ENCODE peak calls at places on chromosomes 3 and 15, in nine cellular contexts. L, E, W, M, Q, F, P, R and H are unnamed samples.
A peak's percentile ranks its signal among the peaks of the same experiment; 100 is the strongest.

GRCh38 chr3:194262345-194263305 is 88.5 kb downstream of the CPN2 start:
- DNase-seq in L (no peak), E (peak; percentile 4), W (no peak), M (no peak), Q (no peak), F (no peak), P (no peak), R (peak; percentile 4), H (no peak)

GRCh38 chr3:13581485-13582365 is 32.8 kb downstream of the FBLN2 start:
- DNase-seq in L (peak; percentile 56), E (peak; percentile 53), W (no peak), M (no peak), Q (no peak), F (no peak), P (peak; percentile 18), R (peak; percentile 61), H (peak; percentile 66)

GRCh38 chr15:78996876-78997275 is 52.0 kb upstream of the CTSH start:
- DNase-seq in L (no peak), E (no peak), W (no peak), M (peak; percentile 42), Q (no peak), F (no peak), P (no peak), R (no peak), H (no peak)

GRCh38 chr3:160577093-160577492 is 11.7 kb upstream of the KPNA4 start:
- DNase-seq in L (no peak), E (no peak), W (no peak), M (no peak), Q (no peak), F (no peak), P (no peak), R (no peak), H (no peak)

GRCh38 chr3:13815088-13815683 is 64.7 kb downstream of the WNT7A start:
- DNase-seq in L (no peak), E (no peak), W (no peak), M (no peak), Q (no peak), F (no peak), P (no peak), R (no peak), H (no peak)

GRCh38 chr15:81071130-81071529 is 62.9 kb upstream of the CFAP161 start:
- DNase-seq in L (no peak), E (no peak), W (peak; percentile 18), M (peak; percentile 55), Q (peak; percentile 85), F (no peak), P (peak; percentile 56), R (no peak), H (peak; percentile 47)

GRCh38 chr3:173733029-173733652 is 335.6 kb downstream of the NLGN1 start:
- DNase-seq in L (no peak), E (no peak), W (no peak), M (no peak), Q (peak; percentile 72), F (peak; percentile 7), P (peak; percentile 62), R (no peak), H (peak; percentile 63)

GRCh38 chr3:70556056-70556455 is 243.6 kb upstream of the MDFIC2 start:
- DNase-seq in L (no peak), E (no peak), W (no peak), M (peak; percentile 8), Q (no peak), F (no peak), P (peak; percentile 70), R (no peak), H (peak; percentile 43)

GRCh38 chr3:156892701-156893100 is 66.5 kb downstream of the LEKR1 start:
- DNase-seq in L (no peak), E (no peak), W (peak; percentile 67), M (peak; percentile 93), Q (peak; percentile 6), F (no peak), P (no peak), R (no peak), H (peak; percentile 15)

GRCh38 chr15:79339588-79340314 is 28.8 kb downstream of the TMED3 start:
- DNase-seq in L (no peak), E (no peak), W (peak; percentile 29), M (peak; percentile 8), Q (peak; percentile 69), F (peak; percentile 51), P (peak; percentile 11), R (no peak), H (peak; percentile 68)

GRCh38 chr15:99321477-99321876 is 70.2 kb downstream of the LRRC28 start:
- DNase-seq in L (no peak), E (no peak), W (no peak), M (peak; percentile 50), Q (no peak), F (no peak), P (no peak), R (no peak), H (no peak)

GRCh38 chr15:99322643-99323405 is 71.5 kb downstream of the LRRC28 start:
- DNase-seq in L (no peak), E (no peak), W (no peak), M (peak; percentile 11), Q (no peak), F (no peak), P (no peak), R (no peak), H (peak; percentile 44)

GRCh38 chr15:99324082-99324620 is 72.9 kb downstream of the LRRC28 start:
- DNase-seq in L (no peak), E (no peak), W (peak; percentile 75), M (peak; percentile 85), Q (peak; percentile 60), F (peak; percentile 69), P (peak; percentile 91), R (no peak), H (peak; percentile 97)

GRCh38 chr15:99326235-99326634 is 75.0 kb downstream of the LRRC28 start:
- DNase-seq in L (no peak), E (no peak), W (no peak), M (peak; percentile 69), Q (no peak), F (no peak), P (no peak), R (no peak), H (no peak)

GRCh38 chr15:99324700-99325099 is 73.4 kb downstream of the LRRC28 start:
- DNase-seq in L (no peak), E (no peak), W (no peak), M (no peak), Q (no peak), F (no peak), P (no peak), R (no peak), H (no peak)
- H3K4me3 ChIP-seq in L (no peak overlapping the region), E (no peak overlapping the region), W (no peak overlapping the region), M (peak overlapping the region; percentile 37), Q (no peak overlapping the region), F (no peak overlapping the region), P (no peak overlapping the region), R (no peak overlapping the region), H (no peak overlapping the region)

GRCh38 chr15:50051811-50052419 is 67.1 kb downstream of the ATP8B4 start:
- DNase-seq in L (peak; percentile 76), E (peak; percentile 40), W (peak; percentile 76), M (peak; percentile 67), Q (peak; percentile 50), F (peak; percentile 43), P (peak; percentile 79), R (no peak), H (peak; percentile 83)
- TF ChIP-seq CTCF in L (peak; percentile 63), E (peak; percentile 71), W (peak; percentile 79), M (peak; percentile 77), Q (peak; percentile 58), F (peak; percentile 48), P (peak; percentile 83), R (peak; percentile 58), H (peak; percentile 77)

GRCh38 chr3:16301490-16301889 is 36.5 kb downstream of the OXNAD1 start:
- DNase-seq in L (no peak), E (no peak), W (no peak), M (no peak), Q (no peak), F (no peak), P (no peak), R (no peak), H (no peak)
- H3K4me3 ChIP-seq in L (no peak overlapping the region), E (peak overlapping the region; percentile 16), W (no peak overlapping the region), M (no peak overlapping the region), Q (no peak overlapping the region), F (no peak overlapping the region), P (no peak overlapping the region), R (peak overlapping the region; percentile 4), H (no peak overlapping the region)

GRCh38 chr3:72919520-72919919 is 31.7 kb downstream of the GXYLT2 start:
- DNase-seq in L (no peak), E (no peak), W (no peak), M (no peak), Q (no peak), F (no peak), P (no peak), R (no peak), H (no peak)

DNA sequence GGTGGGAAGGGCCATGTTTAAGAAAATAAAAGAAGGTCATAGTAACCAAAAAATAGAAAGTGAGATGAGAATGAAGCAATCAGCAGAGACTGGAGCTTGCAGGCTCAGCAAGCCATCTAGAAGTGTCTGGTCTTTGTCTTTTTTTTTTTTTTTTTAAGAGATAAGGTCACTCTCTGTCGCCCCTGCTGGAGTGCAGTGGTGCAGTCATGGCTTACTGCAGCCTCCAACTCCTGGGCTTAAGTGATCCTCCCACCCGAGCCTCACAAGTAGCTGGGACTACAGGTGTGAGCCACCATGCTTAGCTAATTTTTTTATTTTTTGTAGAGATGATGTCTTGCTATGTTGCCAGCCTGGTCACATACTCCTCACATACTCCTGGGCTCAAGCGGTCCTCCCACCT is 36.2 kb downstream of the GXYLT2 start:
- DNase-seq in L (no peak), E (no peak), W (no peak), M (no peak), Q (no peak), F (peak; percentile 12), P (no peak), R (no peak), H (no peak)
- TF ChIP-seq CTCF in L (no peak), E (no peak), W (peak; percentile 2), M (no peak), Q (peak; percentile 1), F (no peak), P (peak; percentile 34), R (no peak), H (no peak)

DNA sequence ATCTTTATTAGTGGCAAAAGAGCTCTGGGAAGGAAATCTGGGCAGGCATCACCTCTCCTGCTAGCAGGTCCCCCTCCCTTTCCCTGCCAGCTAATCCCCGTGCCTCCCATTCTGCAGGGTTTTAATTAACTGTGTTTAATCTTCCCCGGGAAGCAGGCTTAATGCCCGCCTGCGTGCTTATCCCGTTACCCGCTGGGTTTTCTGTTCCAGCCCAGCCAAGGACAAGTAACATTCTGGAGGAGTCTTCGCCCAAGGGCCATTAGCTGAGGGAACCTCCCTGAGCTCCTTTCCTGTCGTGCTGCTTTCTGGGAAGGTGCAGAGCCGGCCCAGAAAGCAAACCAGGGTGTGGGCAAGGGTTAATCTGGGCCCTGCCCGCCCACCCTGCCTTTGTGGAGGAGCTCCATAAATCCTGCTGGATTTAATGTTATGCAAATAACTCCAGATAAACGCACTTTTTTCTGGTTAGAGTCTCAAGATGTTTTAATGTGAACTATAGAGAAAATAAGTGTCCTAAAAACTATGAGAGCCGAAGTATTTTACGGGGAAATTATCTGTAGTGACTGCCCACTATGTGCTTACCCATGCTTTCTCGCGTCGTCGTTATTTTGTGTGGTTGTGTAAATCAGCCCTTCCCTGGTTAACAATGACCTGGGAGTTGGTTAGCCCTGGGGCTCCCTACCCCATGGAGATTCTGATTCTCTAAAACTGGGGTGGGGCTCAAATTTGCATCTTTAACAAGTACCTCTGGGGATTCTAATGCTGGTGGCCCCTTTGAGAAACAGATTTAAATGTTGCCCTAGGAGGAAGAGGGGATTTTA is 25.9 kb downstream of the TRIM71 start:
- DNase-seq in L (no peak), E (no peak), W (no peak), M (no peak), Q (no peak), F (no peak), P (no peak), R (no peak), H (no peak)
- H3K4me3 ChIP-seq in L (no peak overlapping the region), E (no peak overlapping the region), W (no peak overlapping the region), M (no peak overlapping the region), Q (no peak overlapping the region), F (no peak overlapping the region), P (no peak overlapping the region), R (no peak overlapping the region), H (no peak overlapping the region)